ENCODE peak calls at places on chromosomes 13 and 19, in nine cellular contexts. One of them, this sample, is unnamed.
A peak's percentile ranks its signal among the peaks of the same experiment; 100 is the strongest.

GRCh38 chr19:35959968-35960320 is 23.8 kb downstream of the LRFN3 start:
- DNase-seq in mammary epithelial cell: no peak
- DNase-seq in tibial artery: no peak
- DNase-seq in thoracic aorta: no peak
- DNase-seq in pancreas: no peak
- DNase-seq in spleen: no peak
- DNase-seq in A673: no peak
- DNase-seq in PC-9: no peak
- DNase-seq in BJ: no peak
- DNase-seq in this sample: no peak

GRCh38 chr13:46831588-46832194 is 34.7 kb upstream of the ESD start:
- DNase-seq in mammary epithelial cell: peak; percentile 37
- DNase-seq in tibial artery: no peak
- DNase-seq in thoracic aorta: no peak
- DNase-seq in pancreas: no peak
- DNase-seq in spleen: no peak
- DNase-seq in A673: peak; percentile 69
- DNase-seq in PC-9: peak; percentile 26
- DNase-seq in BJ: peak; percentile 1
- DNase-seq in this sample: peak; percentile 3

GRCh38 chr19:45041125-45041524 is 2.3 kb downstream of the CLASRP start:
- DNase-seq in mammary epithelial cell: no peak
- DNase-seq in tibial artery: no peak
- DNase-seq in thoracic aorta: no peak
- DNase-seq in pancreas: no peak
- DNase-seq in spleen: no peak
- DNase-seq in A673: no peak
- DNase-seq in PC-9: no peak
- DNase-seq in BJ: no peak
- DNase-seq in this sample: no peak

GRCh38 chr13:42524487-42525034 is 49.4 kb upstream of the TNFSF11 start:
- DNase-seq in mammary epithelial cell: no peak
- DNase-seq in tibial artery: no peak
- DNase-seq in thoracic aorta: no peak
- DNase-seq in pancreas: no peak
- DNase-seq in spleen: no peak
- DNase-seq in A673: no peak
- DNase-seq in PC-9: no peak
- DNase-seq in BJ: no peak
- DNase-seq in this sample: no peak

GRCh38 chr19:55487884-55488687 is at the start of gene SSC5D:
- DNase-seq in mammary epithelial cell: no peak
- DNase-seq in tibial artery: no peak
- DNase-seq in thoracic aorta: no peak
- DNase-seq in pancreas: no peak
- DNase-seq in spleen: no peak
- DNase-seq in A673: no peak
- DNase-seq in PC-9: no peak
- DNase-seq in BJ: no peak
- DNase-seq in this sample: no peak

GRCh38 chr19:38975214-38975860 is at the start of gene FBXO17:
- DNase-seq in mammary epithelial cell: peak; percentile 68
- DNase-seq in tibial artery: peak; percentile 81
- DNase-seq in thoracic aorta: no peak
- DNase-seq in pancreas: peak; percentile 53
- DNase-seq in spleen: no peak
- DNase-seq in A673: peak; percentile 83
- DNase-seq in PC-9: peak; percentile 54
- DNase-seq in BJ: no peak
- DNase-seq in this sample: no peak

GRCh38 chr13:114029866-114030625 is 56.2 kb upstream of the C13orf46 start:
- DNase-seq in mammary epithelial cell: no peak
- DNase-seq in tibial artery: no peak
- DNase-seq in thoracic aorta: no peak
- DNase-seq in pancreas: no peak
- DNase-seq in spleen: no peak
- DNase-seq in A673: no peak
- DNase-seq in PC-9: no peak
- DNase-seq in BJ: no peak
- DNase-seq in this sample: no peak

GRCh38 chr13:50128406-50129048 is 113.3 kb downstream of the KCNRG start:
- DNase-seq in mammary epithelial cell: no peak
- DNase-seq in tibial artery: no peak
- DNase-seq in thoracic aorta: no peak
- DNase-seq in pancreas: no peak
- DNase-seq in spleen: no peak
- DNase-seq in A673: no peak
- DNase-seq in PC-9: no peak
- DNase-seq in BJ: no peak
- DNase-seq in this sample: no peak

GRCh38 chr19:6204866-6205723 is 69.6 kb downstream of the ACSBG2 start:
- DNase-seq in mammary epithelial cell: no peak
- DNase-seq in tibial artery: peak; percentile 60
- DNase-seq in thoracic aorta: no peak
- DNase-seq in pancreas: no peak
- DNase-seq in spleen: no peak
- DNase-seq in A673: no peak
- DNase-seq in PC-9: no peak
- DNase-seq in BJ: no peak
- DNase-seq in this sample: no peak

GRCh38 chr19:33248553-33248953 is 22.9 kb upstream of the SLC7A10 start:
- DNase-seq in mammary epithelial cell: no peak
- DNase-seq in tibial artery: no peak
- DNase-seq in thoracic aorta: no peak
- DNase-seq in pancreas: no peak
- DNase-seq in spleen: peak; percentile 70
- DNase-seq in A673: no peak
- DNase-seq in PC-9: no peak
- DNase-seq in BJ: no peak
- DNase-seq in this sample: no peak

GRCh38 chr19:34217952-34218817 is 36.2 kb upstream of the GARRE1 start:
- DNase-seq in mammary epithelial cell: peak; percentile 89
- DNase-seq in tibial artery: no peak
- DNase-seq in thoracic aorta: no peak
- DNase-seq in pancreas: no peak
- DNase-seq in spleen: no peak
- DNase-seq in A673: peak; percentile 85
- DNase-seq in PC-9: peak; percentile 77
- DNase-seq in BJ: peak; percentile 74
- DNase-seq in this sample: peak; percentile 55

GRCh38 chr13:63120883-63121282 is 1705.2 kb upstream of the PCDH20 start:
- DNase-seq in mammary epithelial cell: no peak
- DNase-seq in tibial artery: no peak
- DNase-seq in thoracic aorta: no peak
- DNase-seq in pancreas: no peak
- DNase-seq in spleen: no peak
- DNase-seq in A673: no peak
- DNase-seq in PC-9: no peak
- DNase-seq in BJ: no peak
- DNase-seq in this sample: no peak

GRCh38 chr19:15702590-15702930 is 25.3 kb upstream of the OR10H2 start:
- DNase-seq in mammary epithelial cell: peak; percentile 60
- DNase-seq in tibial artery: peak; percentile 77
- DNase-seq in thoracic aorta: no peak
- DNase-seq in pancreas: peak; percentile 36
- DNase-seq in spleen: peak; percentile 78
- DNase-seq in A673: peak; percentile 85
- DNase-seq in PC-9: peak; percentile 85
- DNase-seq in BJ: no peak
- DNase-seq in this sample: no peak

GRCh38 chr19:28642787-28643186 is 570.2 kb downstream of the UQCRFS1 start:
- DNase-seq in mammary epithelial cell: no peak
- DNase-seq in tibial artery: no peak
- DNase-seq in thoracic aorta: no peak
- DNase-seq in pancreas: no peak
- DNase-seq in spleen: no peak
- DNase-seq in A673: no peak
- DNase-seq in PC-9: no peak
- DNase-seq in BJ: no peak
- DNase-seq in this sample: no peak

GRCh38 chr19:5436101-5436947 is 18.9 kb upstream of the ZNRF4 start:
- DNase-seq in mammary epithelial cell: no peak
- DNase-seq in tibial artery: no peak
- DNase-seq in thoracic aorta: no peak
- DNase-seq in pancreas: no peak
- DNase-seq in spleen: no peak
- DNase-seq in A673: peak; percentile 88
- DNase-seq in PC-9: no peak
- DNase-seq in BJ: peak; percentile 2
- DNase-seq in this sample: no peak

GRCh38 chr19:9917322-9917721 is 19.0 kb downstream of the OLFM2 start:
- DNase-seq in mammary epithelial cell: peak; percentile 58
- DNase-seq in tibial artery: no peak
- DNase-seq in thoracic aorta: no peak
- DNase-seq in pancreas: peak; percentile 32
- DNase-seq in spleen: no peak
- DNase-seq in A673: peak; percentile 82
- DNase-seq in PC-9: peak; percentile 32
- DNase-seq in BJ: no peak
- DNase-seq in this sample: no peak

GRCh38 chr19:2984196-2984490 is 6.8 kb downstream of the TLE6 start:
- DNase-seq in mammary epithelial cell: no peak
- DNase-seq in tibial artery: no peak
- DNase-seq in thoracic aorta: peak; percentile 70
- DNase-seq in pancreas: no peak
- DNase-seq in spleen: no peak
- DNase-seq in A673: no peak
- DNase-seq in PC-9: no peak
- DNase-seq in BJ: no peak
- DNase-seq in this sample: no peak

GRCh38 chr19:2983351-2984195 is 6.2 kb downstream of the TLE6 start:
- DNase-seq in mammary epithelial cell: peak; percentile 76
- DNase-seq in tibial artery: peak; percentile 95
- DNase-seq in thoracic aorta: no peak
- DNase-seq in pancreas: peak; percentile 46
- DNase-seq in spleen: no peak
- DNase-seq in A673: peak; percentile 99
- DNase-seq in PC-9: peak; percentile 63
- DNase-seq in BJ: no peak
- DNase-seq in this sample: no peak

GRCh38 chr19:2982556-2982955 is 5.2 kb downstream of the TLE6 start:
- DNase-seq in mammary epithelial cell: no peak
- DNase-seq in tibial artery: no peak
- DNase-seq in thoracic aorta: no peak
- DNase-seq in pancreas: no peak
- DNase-seq in spleen: no peak
- DNase-seq in A673: no peak
- DNase-seq in PC-9: no peak
- DNase-seq in BJ: no peak
- DNase-seq in this sample: no peak

GRCh38 chr19:2982983-2983350 is 5.6 kb downstream of the TLE6 start:
- DNase-seq in mammary epithelial cell: peak; percentile 50
- DNase-seq in tibial artery: peak; percentile 99
- DNase-seq in thoracic aorta: peak; percentile 92
- DNase-seq in pancreas: peak; percentile 92
- DNase-seq in spleen: no peak
- DNase-seq in A673: peak; percentile 91
- DNase-seq in PC-9: peak; percentile 27
- DNase-seq in BJ: peak; percentile 51
- DNase-seq in this sample: no peak

GRCh38 chr19:2981898-2982297 is 4.5 kb downstream of the TLE6 start:
- DNase-seq in mammary epithelial cell: no peak
- DNase-seq in tibial artery: no peak
- DNase-seq in thoracic aorta: no peak
- DNase-seq in pancreas: no peak
- DNase-seq in spleen: no peak
- DNase-seq in A673: no peak
- DNase-seq in PC-9: no peak
- DNase-seq in BJ: no peak
- DNase-seq in this sample: no peak
- H3K27me3 ChIP-seq in mammary epithelial cell: no peaks in the 10 kb centered on the region
- H3K27me3 ChIP-seq in tibial artery: no peaks in the 10 kb centered on the region
- H3K27me3 ChIP-seq in thoracic aorta: no peaks in the 10 kb centered on the region
- H3K27me3 ChIP-seq in pancreas: no peaks in the 10 kb centered on the region
- H3K27me3 ChIP-seq in spleen: peaks cover 4% of the 10 kb centered on the region
- H3K27me3 ChIP-seq in A673: peaks cover 4% of the 10 kb centered on the region
- H3K27me3 ChIP-seq in PC-9: no peaks in the 10 kb centered on the region
- H3K27me3 ChIP-seq in BJ: peaks cover 5% of the 10 kb centered on the region
- H3K27me3 ChIP-seq in this sample: no peaks in the 10 kb centered on the region

DNA sequence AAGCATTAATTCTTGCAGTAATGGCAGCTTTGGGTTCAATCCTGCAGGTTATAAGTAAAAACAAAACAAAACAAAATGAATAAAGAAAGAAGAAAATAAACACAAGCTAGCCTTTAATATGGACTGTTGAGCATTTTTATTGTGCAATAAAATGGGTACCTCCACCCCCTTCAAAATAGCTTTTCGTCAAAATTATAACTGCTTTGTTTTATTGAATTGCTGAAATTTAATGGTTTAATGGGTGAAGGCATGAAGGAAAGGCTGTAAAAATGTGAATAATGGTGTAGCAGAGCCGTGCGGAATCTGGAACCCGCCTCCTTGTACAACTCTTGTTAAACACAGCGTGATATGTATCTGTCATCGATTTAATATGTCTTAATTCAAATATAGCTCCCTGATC is 2.2 kb upstream of the ZIC5 start:
- DNase-seq in mammary epithelial cell: no peak
- DNase-seq in tibial artery: no peak
- DNase-seq in thoracic aorta: no peak
- DNase-seq in pancreas: no peak
- DNase-seq in spleen: no peak
- DNase-seq in A673: no peak
- DNase-seq in PC-9: no peak
- DNase-seq in BJ: no peak
- DNase-seq in this sample: no peak
- H3K27me3 ChIP-seq in mammary epithelial cell: peaks cover 77% of the 10 kb centered on the region
- H3K27me3 ChIP-seq in tibial artery: peaks cover 98% of the 10 kb centered on the region
- H3K27me3 ChIP-seq in thoracic aorta: peaks cover 63% of the 10 kb centered on the region
- H3K27me3 ChIP-seq in pancreas: peaks cover 93% of the 10 kb centered on the region
- H3K27me3 ChIP-seq in spleen: peaks cover 88% of the 10 kb centered on the region
- H3K27me3 ChIP-seq in A673: no peaks in the 10 kb centered on the region
- H3K27me3 ChIP-seq in PC-9: no peaks in the 10 kb centered on the region
- H3K27me3 ChIP-seq in BJ: peaks cover 68% of the 10 kb centered on the region
- H3K27me3 ChIP-seq in this sample: peaks cover 83% of the 10 kb centered on the region

GRCh38 chr19:47447470-47448359 is 24.0 kb downstream of the SLC8A2 start:
- DNase-seq in mammary epithelial cell: peak; percentile 49
- DNase-seq in tibial artery: no peak
- DNase-seq in thoracic aorta: no peak
- DNase-seq in pancreas: no peak
- DNase-seq in spleen: no peak
- DNase-seq in A673: peak; percentile 79
- DNase-seq in PC-9: peak; percentile 35
- DNase-seq in BJ: no peak
- DNase-seq in this sample: no peak
- H3K27me3 ChIP-seq in mammary epithelial cell: peaks cover 27% of the 10 kb centered on the region
- H3K27me3 ChIP-seq in tibial artery: peaks cover 75% of the 10 kb centered on the region
- H3K27me3 ChIP-seq in thoracic aorta: peaks cover 10% of the 10 kb centered on the region
- H3K27me3 ChIP-seq in pancreas: no peaks in the 10 kb centered on the region
- H3K27me3 ChIP-seq in spleen: peaks cover 38% of the 10 kb centered on the region
- H3K27me3 ChIP-seq in A673: peaks cover 7% of the 10 kb centered on the region
- H3K27me3 ChIP-seq in PC-9: peaks cover 79% of the 10 kb centered on the region
- H3K27me3 ChIP-seq in BJ: peaks cover 48% of the 10 kb centered on the region
- H3K27me3 ChIP-seq in this sample: peaks cover 31% of the 10 kb centered on the region

DNA sequence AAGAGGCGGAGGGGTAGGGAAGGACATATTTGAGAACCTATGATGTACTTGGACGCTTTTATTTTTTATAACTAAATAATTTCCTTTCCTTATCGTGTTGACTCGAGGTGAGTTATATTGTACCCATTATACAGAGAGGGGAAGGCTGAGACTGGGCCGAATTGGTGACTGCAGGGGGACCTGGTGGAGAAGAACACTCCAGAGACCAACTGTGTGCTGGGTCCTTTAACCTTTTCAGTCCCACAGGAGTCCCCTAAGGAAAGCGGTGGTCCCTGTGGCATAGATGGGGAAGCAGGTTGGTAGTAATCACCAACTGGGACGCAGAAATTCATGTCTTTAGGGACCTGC is 633 bp downstream of the MYH14 start:
- DNase-seq in mammary epithelial cell: no peak
- DNase-seq in tibial artery: no peak
- DNase-seq in thoracic aorta: no peak
- DNase-seq in pancreas: no peak
- DNase-seq in spleen: no peak
- DNase-seq in A673: no peak
- DNase-seq in PC-9: no peak
- DNase-seq in BJ: no peak
- DNase-seq in this sample: no peak
- H3K27me3 ChIP-seq in mammary epithelial cell: no peaks in the 10 kb centered on the region
- H3K27me3 ChIP-seq in tibial artery: peaks cover 51% of the 10 kb centered on the region
- H3K27me3 ChIP-seq in thoracic aorta: no peaks in the 10 kb centered on the region
- H3K27me3 ChIP-seq in pancreas: no peaks in the 10 kb centered on the region
- H3K27me3 ChIP-seq in spleen: peaks cover 33% of the 10 kb centered on the region
- H3K27me3 ChIP-seq in A673: peaks cover 46% of the 10 kb centered on the region
- H3K27me3 ChIP-seq in PC-9: no peaks in the 10 kb centered on the region
- H3K27me3 ChIP-seq in BJ: no peaks in the 10 kb centered on the region
- H3K27me3 ChIP-seq in this sample: peaks cover 68% of the 10 kb centered on the region